ENCODE peak calls at places on chromosomes 3 and 15, in six cellular contexts. K is GM12878, A is tibial nerve, N is heart left ventricle, D is adrenal gland, R is HCT116. E is an unnamed sample.

GRCh38 chr15:25683415-25683814 is 179.7 kb downstream of the ATP10A start:
- DNase-seq in K (no peak), A (no peak), N (no peak), D (peak; percentile 52), R (no peak), E (no peak)

GRCh38 chr3:48661501-48662139 is 1.1 kb downstream of the CELSR3 start:
- DNase-seq in K (no peak), A (peak; percentile 46), N (peak; percentile 60), D (peak; percentile 83), R (no peak), E (no peak)

GRCh38 chr15:67831363-67831762 is 6.1 kb downstream of the SKOR1 start:
- DNase-seq in K (no peak), A (no peak), N (no peak), D (no peak), R (no peak), E (no peak)

GRCh38 chr15:79540551-79540950 is 108.4 kb downstream of the MINAR1 start:
- DNase-seq in K (no peak), A (no peak), N (no peak), D (no peak), R (peak; percentile 6), E (no peak)

GRCh38 chr3:37241880-37242279 is 67.5 kb upstream of the LRRFIP2 start:
- DNase-seq in K (no peak), A (no peak), N (no peak), D (no peak), R (no peak), E (no peak)

GRCh38 chr3:157257101-157257500 is 97.2 kb upstream of the CCNL1 start:
- DNase-seq in K (no peak), A (no peak), N (no peak), D (no peak), R (no peak), E (no peak)

GRCh38 chr3:153209596-153209995 is 47.6 kb downstream of the RAP2B start:
- DNase-seq in K (no peak), A (no peak), N (no peak), D (peak; percentile 16), R (peak; percentile 23), E (no peak)

GRCh38 chr15:43880406-43881184 is 53.8 kb downstream of the WDR76 start:
- DNase-seq in K (no peak), A (no peak), N (no peak), D (no peak), R (no peak), E (no peak)

GRCh38 chr3:89038864-89039263 is 68.6 kb upstream of the EPHA3 start:
- DNase-seq in K (no peak), A (no peak), N (no peak), D (no peak), R (no peak), E (no peak)

GRCh38 chr3:94647131-94647530 is 584.3 kb downstream of the NSUN3 start:
- DNase-seq in K (no peak), A (no peak), N (no peak), D (no peak), R (no peak), E (no peak)

GRCh38 chr15:73926191-73927002 is at the start of gene LOXL1:
- DNase-seq in K (no peak), A (peak; percentile 41), N (peak; percentile 78), D (peak; percentile 48), R (peak; percentile 19), E (no peak)

GRCh38 chr15:70976856-70977255 is 84.2 kb downstream of the LRRC49 start:
- DNase-seq in K (no peak), A (no peak), N (no peak), D (no peak), R (no peak), E (no peak)

GRCh38 chr15:47384316-47384715 is 333.0 kb upstream of the SEMA6D start:
- DNase-seq in K (no peak), A (no peak), N (no peak), D (peak; percentile 19), R (no peak), E (no peak)

GRCh38 chr3:81778678-81779182 is 17.3 kb upstream of the GBE1 start:
- DNase-seq in K (peak; percentile 39), A (no peak), N (peak; percentile 44), D (no peak), R (no peak), E (no peak)

GRCh38 chr3:100891033-100891432 is 102.2 kb downstream of the ABI3BP start:
- DNase-seq in K (no peak), A (no peak), N (no peak), D (no peak), R (no peak), E (no peak)

GRCh38 chr3:38583688-38584087 is 65.8 kb downstream of the SCN5A start:
- DNase-seq in K (no peak), A (no peak), N (peak; percentile 1), D (no peak), R (no peak), E (no peak)

GRCh38 chr3:43177092-43177491 is 71.2 kb upstream of the POMGNT2 start:
- DNase-seq in K (no peak), A (no peak), N (no peak), D (no peak), R (no peak), E (no peak)

GRCh38 chr3:149235599-149236424 is 14.2 kb upstream of the CP start:
- DNase-seq in K (no peak), A (no peak), N (no peak), D (no peak), R (no peak), E (no peak)

GRCh38 chr3:87228316-87228715 is 1.2 kb downstream of the CHMP2B start:
- DNase-seq in K (no peak), A (no peak), N (no peak), D (no peak), R (no peak), E (no peak)

GRCh38 chr3:44729384-44729910 is at the start of gene ZNF501:
- DNase-seq in K (peak; percentile 42), A (peak; percentile 80), N (peak; percentile 94), D (peak; percentile 87), R (no peak), E (peak; percentile 43)
- H3K9me3 ChIP-seq in K (peaks cover 33% of the 10 kb centered on the region), A (peaks cover 75% of the 10 kb centered on the region), N (no peaks in the 10 kb centered on the region), D (peaks cover 9% of the 10 kb centered on the region), R (peaks cover 13% of the 10 kb centered on the region), E (peaks cover 52% of the 10 kb centered on the region)

GRCh38 chr3:124699686-124700396 is 30.4 kb upstream of the UMPS start:
- DNase-seq in K (no peak), A (no peak), N (no peak), D (peak; percentile 87), R (no peak), E (no peak)
- H3K4me1 ChIP-seq in K (no peaks in the 10 kb centered on the region), A (no peaks in the 10 kb centered on the region), N (no peaks in the 10 kb centered on the region), D (peaks cover 7% of the 10 kb centered on the region), R (no peaks in the 10 kb centered on the region), E (no peaks in the 10 kb centered on the region)

GRCh38 chr15:83424101-83424500 is 23.0 kb upstream of the SH3GL3 start:
- DNase-seq in K (no peak), A (no peak), N (no peak), D (no peak), R (no peak), E (no peak)
- TF ChIP-seq POLR2A in K (no peak), A (no peak), N (no peak), D (no peak), R (no peak), E (no peak)

GRCh38 chr15:56228352-56228751 is 15.3 kb downstream of the RFX7 start:
- DNase-seq in K (no peak), A (no peak), N (no peak), D (no peak), R (no peak), E (no peak)
- H3K9me3 ChIP-seq in K (peaks cover 45% of the 10 kb centered on the region), A (peaks cover 48% of the 10 kb centered on the region), N (no peaks in the 10 kb centered on the region), D (peaks cover 6% of the 10 kb centered on the region), R (peaks cover 7% of the 10 kb centered on the region), E (peaks cover 8% of the 10 kb centered on the region)

GRCh38 chr15:31373970-31374369 is 47.3 kb downstream of the KLF13 start:
- DNase-seq in K (no peak), A (no peak), N (no peak), D (no peak), R (no peak), E (no peak)
- H3K4me1 ChIP-seq in K (peaks cover 6% of the 10 kb centered on the region), A (peaks cover 84% of the 10 kb centered on the region), N (peaks cover 21% of the 10 kb centered on the region), D (no peaks in the 10 kb centered on the region), R (no peaks in the 10 kb centered on the region), E (peaks cover 18% of the 10 kb centered on the region)

GRCh38 chr15:63894662-63894949 is 60.9 kb upstream of the HERC1 start:
- DNase-seq in K (no peak), A (no peak), N (no peak), D (no peak), R (no peak), E (no peak)

GRCh38 chr15:63896336-63897115 is 62.8 kb upstream of the HERC1 start:
- DNase-seq in K (peak; percentile 90), A (no peak), N (no peak), D (peak; percentile 65), R (no peak), E (no peak)

GRCh38 chr15:63893866-63894661 is 60.3 kb upstream of the HERC1 start:
- DNase-seq in K (no peak), A (no peak), N (no peak), D (no peak), R (no peak), E (no peak)

GRCh38 chr15:63895787-63896218 is 62.1 kb upstream of the HERC1 start:
- DNase-seq in K (no peak), A (no peak), N (no peak), D (no peak), R (no peak), E (no peak)

GRCh38 chr15:63895194-63895593 is 61.4 kb upstream of the HERC1 start:
- DNase-seq in K (no peak), A (no peak), N (no peak), D (no peak), R (no peak), E (no peak)
- TF ChIP-seq POLR2A in K (no peak), A (no peak), N (no peak), D (no peak), R (no peak), E (no peak)

DNA sequence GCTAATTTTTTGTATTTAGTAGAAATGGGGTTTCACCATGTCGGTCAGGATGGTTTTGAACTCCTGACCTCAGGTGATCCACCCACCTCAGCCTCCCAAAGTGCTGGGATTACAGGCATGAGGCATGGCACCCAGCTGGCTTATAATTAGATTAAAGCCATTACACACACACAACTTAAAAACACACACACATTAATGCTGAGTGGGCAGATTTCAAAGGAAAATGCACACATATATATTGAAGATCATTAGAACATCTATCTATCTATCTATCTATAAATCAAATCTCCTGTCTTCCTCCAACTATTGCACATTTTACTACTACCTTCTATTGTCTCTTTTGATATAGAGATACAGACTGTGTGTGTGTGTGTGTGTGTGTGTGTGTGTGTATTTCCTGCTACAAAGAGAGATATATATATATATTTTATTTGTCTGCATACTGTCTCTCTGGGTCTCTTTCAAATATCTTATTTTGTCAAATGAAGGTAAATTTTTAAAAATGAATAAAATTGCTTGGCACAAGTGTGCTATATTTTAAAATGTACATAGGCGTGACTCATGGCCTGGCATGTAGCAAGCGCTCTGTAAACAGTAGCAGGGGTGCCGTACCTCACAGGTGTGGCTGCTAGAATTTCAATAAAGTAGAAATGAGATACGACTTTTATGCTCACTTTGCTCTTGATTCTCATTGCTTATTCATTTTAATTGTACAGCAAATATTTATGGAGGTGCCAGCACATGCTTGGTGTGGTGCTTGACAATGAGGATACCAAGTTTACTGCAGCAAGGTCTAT is 655.8 kb downstream of the AGBL1 start:
- DNase-seq in K (no peak), A (no peak), N (no peak), D (no peak), R (no peak), E (no peak)
- H3K9me3 ChIP-seq in K (no peaks in the 10 kb centered on the region), A (no peaks in the 10 kb centered on the region), N (no peaks in the 10 kb centered on the region), D (no peaks in the 10 kb centered on the region), R (peaks cover 35% of the 10 kb centered on the region), E (no peaks in the 10 kb centered on the region)

E was measured in esophagus squamous epithelium.